ENCODE peak calls at places on chromosomes 11 and 22, in ten cellular contexts. U, D, K, X, E, M, G, C, T and Z are unnamed samples.

GRCh38 chr11:17979770-17980371 is 33.0 kb downstream of the SERGEF start:
- DNase-seq in D (no peak), E (peak), X (peak), M (no peak), U (no peak), G (no peak), K (peak), T (peak), C (peak), Z (no peak)

GRCh38 chr22:50502096-50502495 is 5.4 kb downstream of the LMF2 start:
- DNase-seq in G (no peak), X (no peak), D (no peak), C (no peak), E (no peak), K (no peak), T (no peak), M (no peak), U (no peak), Z (no peak)

GRCh38 chr11:73381589-73381988 is 5.4 kb downstream of the RELT start:
- DNase-seq in U (no peak), D (no peak), G (no peak), T (no peak), C (no peak), E (no peak), M (no peak), K (no peak), X (no peak), Z (no peak)

GRCh38 chr11:122600290-122600689 is 55.2 kb upstream of the UBASH3B start:
- DNase-seq in K (no peak), G (no peak), T (no peak), U (no peak), E (no peak), X (no peak), M (no peak), D (no peak), C (no peak), Z (no peak)

GRCh38 chr11:106421673-106422292 is 344.3 kb downstream of the AASDHPPT start:
- DNase-seq in U (no peak), E (no peak), G (no peak), D (no peak), C (no peak), K (no peak), M (no peak), X (no peak), T (no peak), Z (no peak)

GRCh38 chr11:15707971-15708370 is 593.2 kb downstream of the INSC start:
- DNase-seq in K (peak), D (peak), E (peak), T (no peak), U (no peak), C (peak), X (peak), G (no peak), M (no peak), Z (no peak)

GRCh38 chr11:76861490-76861953 is 804 bp downstream of the ACER3 start:
- DNase-seq in D (no peak), C (no peak), X (no peak), E (no peak), U (peak), K (no peak), G (no peak), M (no peak), T (no peak), Z (no peak)

GRCh38 chr11:45091563-45092392 is 54.7 kb upstream of the PRDM11 start:
- DNase-seq in U (no peak), K (no peak), C (no peak), T (peak), E (no peak), D (no peak), X (no peak), G (peak), M (peak), Z (no peak)

GRCh38 chr11:36240178-36240577 is 49.0 kb downstream of the COMMD9 start:
- DNase-seq in E (peak), U (no peak), T (no peak), G (no peak), X (no peak), D (no peak), K (no peak), M (no peak), C (no peak), Z (no peak)

GRCh38 chr22:37240941-37241320 is 3.1 kb downstream of the RAC2 start:
- DNase-seq in X (no peak), M (no peak), C (no peak), G (no peak), E (no peak), T (no peak), D (no peak), U (no peak), K (no peak), Z (no peak)

GRCh38 chr11:130871616-130872015 is 44.7 kb downstream of the SNX19 start:
- DNase-seq in C (no peak), M (no peak), K (no peak), D (no peak), E (no peak), U (peak), X (no peak), T (no peak), G (no peak), Z (no peak)

GRCh38 chr11:65314501-65315203 is at the start of gene CDC42EP2:
- DNase-seq in D (peak), C (peak), M (peak), T (peak), U (peak), G (peak), E (peak), X (peak), K (peak), Z (no peak)

GRCh38 chr11:123351375-123351774 is 78.7 kb upstream of the GRAMD1B start:
- DNase-seq in U (no peak), M (no peak), C (no peak), G (no peak), T (no peak), K (peak), D (peak), X (no peak), E (no peak), Z (no peak)

GRCh38 chr11:2704356-2704755 is 4.6 kb upstream of the KCNQ1OT1 start:
- DNase-seq in K (no peak), U (no peak), M (no peak), X (no peak), T (no peak), E (no peak), G (peak), D (peak), C (no peak), Z (no peak)

GRCh38 chr11:63567044-63567840 is 4.1 kb upstream of the PLAAT2 start:
- DNase-seq in K (peak), E (peak), M (no peak), D (no peak), U (peak), G (peak), X (no peak), C (peak), T (peak), Z (peak)

GRCh38 chr11:36945384-36945783 is 347.3 kb upstream of the RAG2 start:
- DNase-seq in E (peak), C (no peak), U (no peak), K (no peak), D (no peak), M (no peak), G (no peak), X (no peak), T (peak), Z (no peak)

GRCh38 chr11:129192150-129192549 is at the start of gene ARHGAP32:
- DNase-seq in G (no peak), E (no peak), M (no peak), D (no peak), U (peak), X (no peak), T (no peak), C (no peak), K (peak), Z (peak)

GRCh38 chr11:130441726-130442125 is 6.7 kb upstream of the ADAMTS15 start:
- DNase-seq in G (no peak), X (no peak), M (no peak), K (no peak), C (no peak), D (no peak), E (peak), T (no peak), U (no peak), Z (no peak)

GRCh38 chr11:88175004-88175706 is at the start of gene RAB38:
- DNase-seq in C (no peak), M (no peak), G (peak), D (peak), X (peak), E (peak), U (peak), K (peak), T (peak), Z (no peak)

GRCh38 chr11:4203603-4204360 is 109.2 kb downstream of the RRM1 start:
- DNase-seq in U (no peak), K (no peak), D (no peak), E (no peak), M (no peak), T (peak), C (no peak), G (no peak), X (no peak), Z (no peak)

GRCh38 chr11:131893103-131893502 is 522.7 kb downstream of the NTM start:
- DNase-seq in C (no peak), E (no peak), M (no peak), T (no peak), D (no peak), K (no peak), U (no peak), G (no peak), X (no peak), Z (no peak)

GRCh38 chr11:131511794-131512193 is 141.4 kb downstream of the NTM start:
- DNase-seq in M (no peak), C (no peak), U (no peak), E (no peak), X (peak), K (peak), G (no peak), T (peak), D (peak), Z (no peak)

GRCh38 chr11:132106336-132106982 is 736.0 kb downstream of the NTM start:
- DNase-seq in T (no peak), U (peak), X (no peak), K (no peak), C (no peak), E (peak), D (no peak), M (no peak), G (no peak), Z (no peak)

GRCh38 chr11:123616505-123617198 is 37.8 kb downstream of the SCN3B start:
- DNase-seq in X (no peak), U (peak), E (peak), M (no peak), D (no peak), T (peak), G (peak), C (no peak), K (no peak), Z (no peak)

DNA sequence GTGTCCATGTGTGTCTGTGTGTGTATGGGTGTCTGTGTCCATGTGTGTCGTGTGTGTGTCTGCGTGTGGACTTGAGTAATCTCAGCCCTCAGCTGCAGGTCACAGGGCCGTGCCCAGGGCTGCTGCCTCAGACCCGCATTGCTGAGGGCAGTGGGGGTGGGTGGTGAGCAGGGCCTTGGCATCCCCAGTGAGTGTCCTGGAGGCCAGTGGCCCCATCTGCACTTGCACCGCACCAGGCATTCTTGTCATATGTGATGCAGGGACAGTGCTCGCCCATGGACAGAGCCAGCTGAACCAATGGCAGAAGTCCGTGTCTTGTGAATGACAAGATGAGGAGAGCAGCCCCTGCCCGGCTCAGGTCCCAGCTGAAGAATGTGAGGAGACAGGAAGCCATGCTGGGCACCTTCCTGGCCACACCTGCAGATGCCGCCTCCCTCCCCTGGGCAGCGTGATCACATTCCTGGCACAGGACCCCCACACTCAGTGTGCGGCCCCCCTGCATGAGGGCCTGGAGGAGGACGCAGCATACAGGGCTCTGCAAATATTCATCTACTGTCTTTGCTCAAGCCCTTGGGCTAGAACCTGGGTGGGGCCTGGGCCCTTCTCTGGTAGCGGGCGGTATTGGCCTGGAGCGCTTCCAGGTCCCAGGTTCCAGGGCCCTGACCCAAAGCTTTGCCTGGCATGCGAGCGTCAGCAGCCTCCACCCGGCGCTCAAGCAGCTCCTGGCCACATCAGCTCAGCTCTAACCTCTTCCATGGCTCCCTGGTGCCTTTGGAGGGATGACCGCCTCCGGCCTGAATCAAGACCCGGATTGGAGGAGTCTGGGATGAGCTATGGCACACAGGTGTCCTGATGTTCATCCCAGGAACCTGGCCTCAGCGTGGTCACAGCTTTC is 3.9 kb downstream of the ALDH3B2 start:
- DNase-seq in E (no peak), U (no peak), G (no peak), K (no peak), T (no peak), M (no peak), X (no peak), D (no peak), C (no peak), Z (no peak)
- TF ChIP-seq CTCF in E (no peak), U (no peak), G (no peak), K (no peak), T (no peak), M (no peak), X (no peak), D (no peak), C (no peak), Z (no peak)

GRCh38 chr22:21672107-21672629 is 6.4 kb downstream of the PPIL2 start:
- DNase-seq in D (no peak), X (no peak), G (no peak), U (no peak), K (no peak), M (no peak), T (no peak), C (no peak), E (no peak), Z (no peak)
- H3K4me3 ChIP-seq in D (no peak), X (no peak), G (no peak), U (no peak), K (no peak), M (no peak), T (no peak), C (no peak), E (no peak), Z (no peak)

GRCh38 chr22:46262449-46263207 is 515 bp downstream of the PKDREJ start:
- DNase-seq in E (peak), D (peak), T (peak), U (no peak), C (no peak), G (peak), K (peak), X (peak), M (no peak), Z (no peak)
- TF ChIP-seq CTCF in E (peak), D (peak), T (peak), U (no peak), C (no peak), G (peak), K (no peak), X (no peak), M (no peak), Z (peak)

DNA sequence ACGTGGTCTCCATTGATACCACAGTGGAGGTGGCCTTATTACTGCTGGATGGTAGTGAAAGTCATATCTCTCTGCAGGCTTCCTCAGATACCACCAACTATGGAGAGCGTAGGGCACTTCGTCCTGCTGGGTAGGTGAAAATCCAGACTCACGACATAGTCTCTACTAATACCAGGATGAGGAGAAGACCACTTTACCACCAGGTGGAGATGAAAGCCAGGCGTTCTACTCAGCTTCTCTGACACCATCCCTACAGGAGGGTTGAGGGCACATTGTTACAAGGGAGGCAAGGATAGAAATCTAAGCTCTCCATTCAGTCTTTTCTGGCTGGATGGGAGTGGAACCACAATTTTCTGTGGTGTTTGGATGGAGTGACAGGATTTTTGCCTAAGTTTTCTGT is 13.2 kb upstream of the ANGPTL5 start:
- DNase-seq in E (no peak), M (no peak), T (no peak), K (no peak), U (no peak), C (no peak), D (no peak), G (no peak), X (no peak), Z (no peak)
- H3K4me3 ChIP-seq in E (no peak), M (no peak), T (no peak), K (no peak), U (no peak), C (no peak), D (no peak), G (no peak), X (no peak), Z (no peak)

DNA sequence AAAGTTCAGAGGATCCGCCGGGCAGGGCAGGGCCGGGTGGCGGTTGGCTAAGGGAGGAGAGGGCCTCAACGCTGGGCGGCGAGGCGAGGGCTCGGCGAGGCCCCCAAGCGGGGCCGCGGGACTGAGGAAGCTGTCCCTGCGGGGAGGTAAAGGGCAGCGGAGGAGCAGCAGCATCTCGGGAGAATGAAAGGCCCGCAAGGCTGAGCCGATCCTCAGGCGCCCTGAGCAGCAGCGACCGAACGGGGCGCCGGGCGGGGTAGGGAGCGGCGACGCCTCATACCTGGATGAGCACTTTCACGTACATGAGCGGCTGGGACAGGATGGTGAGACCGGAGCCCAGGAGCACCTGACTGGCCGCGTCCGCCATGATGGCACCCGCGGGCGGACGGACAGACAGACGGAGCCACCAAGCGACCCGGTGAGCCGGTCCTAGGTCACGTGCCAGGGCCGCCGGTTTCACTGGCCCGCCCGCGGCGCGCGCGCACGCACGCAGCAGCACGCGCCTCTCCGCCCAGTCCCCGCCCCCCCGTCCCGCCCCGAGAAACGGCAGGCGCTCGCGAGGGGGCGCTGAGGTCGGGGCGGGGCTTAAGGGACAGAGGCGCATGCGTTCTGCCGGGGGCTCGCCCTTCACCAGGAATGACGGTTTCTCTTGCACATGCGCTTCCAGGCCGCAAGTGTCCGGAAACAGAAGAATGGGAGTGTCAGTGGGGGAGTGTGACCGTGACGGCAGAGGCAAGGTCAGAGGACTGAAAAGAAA is at the start of gene MTCH2:
- DNase-seq in C (peak), G (peak), E (peak), X (peak), D (peak), K (peak), U (peak), T (peak), M (peak), Z (peak)
- TF ChIP-seq CTCF in C (peak), G (no peak), E (peak), X (no peak), D (peak), K (peak), U (no peak), T (peak), M (no peak), Z (peak)

GRCh38 chr11:8103909-8104308 is 22.9 kb downstream of the TUB start:
- DNase-seq in M (no peak), G (no peak), C (no peak), U (no peak), X (no peak), T (no peak), D (no peak), E (no peak), K (peak), Z (no peak)
- H3K4me3 ChIP-seq in M (no peak), G (no peak), C (no peak), U (no peak), X (no peak), T (no peak), D (no peak), E (no peak), K (no peak), Z (no peak)

GRCh38 chr22:20779813-20780148 is 5.9 kb downstream of the SERPIND1 start:
- DNase-seq in U (no peak), E (peak), C (no peak), G (no peak), T (no peak), D (no peak), M (no peak), X (no peak), K (no peak), Z (no peak)

GRCh38 chr22:20775342-20775895 is 1.5 kb downstream of the SERPIND1 start:
- DNase-seq in C (no peak), T (no peak), M (no peak), D (no peak), U (no peak), K (no peak), G (no peak), E (no peak), X (no peak), Z (no peak)

GRCh38 chr22:20776624-20777405 is 2.9 kb downstream of the SERPIND1 start:
- DNase-seq in U (no peak), M (no peak), X (no peak), G (no peak), E (no peak), T (no peak), C (no peak), D (no peak), K (no peak), Z (no peak)

GRCh38 chr22:20779014-20779812 is 5.3 kb downstream of the SERPIND1 start:
- DNase-seq in D (no peak), E (no peak), G (no peak), K (no peak), X (no peak), C (no peak), M (no peak), U (no peak), T (no peak), Z (no peak)

GRCh38 chr22:20777420-20778177 is 3.7 kb downstream of the SERPIND1 start:
- DNase-seq in M (no peak), X (no peak), U (peak), C (peak), E (peak), T (peak), K (peak), G (no peak), D (no peak), Z (peak)
- TF ChIP-seq CTCF in M (no peak), X (no peak), U (peak), C (peak), E (peak), T (peak), K (no peak), G (no peak), D (no peak), Z (no peak)

GRCh38 chr22:23068096-23068831 is 2.1 kb upstream of the GNAZ start:
- DNase-seq in X (peak), U (no peak), M (peak), E (no peak), D (no peak), G (peak), K (no peak), C (no peak), T (no peak), Z (no peak)
- H3K4me3 ChIP-seq in X (no peak), U (no peak), M (no peak), E (no peak), D (no peak), G (no peak), K (no peak), C (no peak), T (no peak), Z (no peak)